ENCODE peak calls at places on chromosome 12, in nine cellular contexts. X is left ventricle myocardium inferior; G is fibroblast of lung; M is HCT116; L is CD4-positive, alpha-beta T cell; U is SK-N-SH; D is prostate gland; E is tibial artery; H is left lung. O is an unnamed sample.
A peak's percentile ranks its signal among the peaks of the same experiment; 100 is the strongest.

GRCh38 chr12:91811481-91812287 is 334.0 kb downstream of the BTG1 start:
- DNase-seq in L (peak; percentile 80), H (peak; percentile 52), G (peak; percentile 47), X (peak; percentile 73), U (peak; percentile 22), E (peak; percentile 83), D (peak; percentile 50), M (peak; percentile 53), O (peak; percentile 56)

GRCh38 chr12:42284157-42284556 is 41.7 kb downstream of the ZCRB1 start:
- DNase-seq in L (no peak), H (no peak), X (no peak), D (no peak), M (no peak), U (no peak), G (no peak), E (no peak), O (no peak)

GRCh38 chr12:131190965-131191364 is 237.3 kb downstream of the ADGRD1 start:
- DNase-seq in D (no peak), M (no peak), X (no peak), L (no peak), E (no peak), U (no peak), G (no peak), H (no peak), O (no peak)

GRCh38 chr12:78095623-78096022 is 264.9 kb downstream of the NAV3 start:
- DNase-seq in D (no peak), U (no peak), G (no peak), L (no peak), X (no peak), M (no peak), E (no peak), H (no peak), O (no peak)

GRCh38 chr12:10847701-10848100 is 1.6 kb downstream of the PRR4 start:
- DNase-seq in E (no peak), G (no peak), L (no peak), X (no peak), U (no peak), D (no peak), H (no peak), M (no peak), O (no peak)

GRCh38 chr12:20593611-20594010 is 101.5 kb upstream of the SLCO1C1 start:
- DNase-seq in E (no peak), G (no peak), X (no peak), D (no peak), H (no peak), M (no peak), U (no peak), L (no peak), O (no peak)

GRCh38 chr12:110941391-110941790 is 21.0 kb upstream of the MYL2 start:
- DNase-seq in D (no peak), E (no peak), U (no peak), G (no peak), H (no peak), X (no peak), M (no peak), L (no peak), O (no peak)

GRCh38 chr12:2138871-2139308 is 86.1 kb downstream of the CACNA1C start:
- DNase-seq in H (no peak), L (no peak), U (no peak), X (no peak), D (no peak), E (no peak), M (no peak), G (no peak), O (no peak)

GRCh38 chr12:106598003-106598402 is 15.2 kb downstream of the RFX4 start:
- DNase-seq in M (no peak), X (no peak), D (no peak), H (no peak), G (peak; percentile 13), E (no peak), L (no peak), U (no peak), O (no peak)

GRCh38 chr12:50825372-50825838 is 17.3 kb upstream of the TMPRSS12 start:
- DNase-seq in E (no peak), M (peak; percentile 43), G (peak; percentile 68), H (no peak), X (no peak), L (no peak), D (peak; percentile 4), U (peak; percentile 36), O (no peak)

GRCh38 chr12:122161682-122162081 is 12.3 kb downstream of the IL31 start:
- DNase-seq in X (no peak), U (no peak), G (no peak), H (no peak), E (no peak), D (no peak), L (no peak), M (no peak), O (no peak)

GRCh38 chr12:89544730-89545184 is 18.9 kb upstream of the POC1B start:
- DNase-seq in D (peak; percentile 32), M (no peak), U (no peak), H (peak; percentile 68), X (peak; percentile 56), G (peak; percentile 28), L (no peak), E (peak; percentile 29), O (peak; percentile 37)

GRCh38 chr12:94718114-94718513 is 67.8 kb upstream of the TMCC3 start:
- DNase-seq in E (no peak), G (peak; percentile 4), L (no peak), U (no peak), H (no peak), D (no peak), X (no peak), M (no peak), O (no peak)

GRCh38 chr12:17588968-17589367 is 501.0 kb downstream of the RERGL start:
- DNase-seq in G (peak; percentile 1), M (peak; percentile 4), X (no peak), U (peak; percentile 13), L (no peak), H (no peak), E (no peak), D (no peak), O (no peak)

GRCh38 chr12:98998697-98999299 is 353.7 kb downstream of the APAF1 start:
- DNase-seq in M (peak; percentile 12), G (peak; percentile 23), U (peak; percentile 55), D (no peak), H (no peak), L (no peak), X (no peak), E (no peak), O (no peak)
- TF ChIP-seq CTCF in M (peak; percentile 69), G (peak; percentile 56), U (peak; percentile 77), D (no peak), H (peak; percentile 48), L (peak; percentile 40), X (peak; percentile 78), E (peak; percentile 70), O (peak; percentile 75)

GRCh38 chr12:3998397-3998796 is 125.2 kb upstream of the PARP11 start:
- DNase-seq in E (no peak), G (no peak), D (no peak), L (no peak), X (no peak), H (no peak), M (no peak), U (no peak), O (no peak)

GRCh38 chr12:3992945-3993344 is 119.7 kb upstream of the PARP11 start:
- DNase-seq in H (no peak), D (no peak), E (no peak), X (no peak), L (no peak), G (no peak), M (no peak), U (no peak), O (no peak)

GRCh38 chr12:3996322-3996721 is 123.1 kb upstream of the PARP11 start:
- DNase-seq in M (no peak), D (no peak), E (no peak), U (no peak), G (no peak), H (no peak), X (no peak), L (no peak), O (no peak)

GRCh38 chr12:3994500-3994899 is 121.3 kb upstream of the PARP11 start:
- DNase-seq in G (no peak), U (no peak), D (no peak), E (no peak), H (no peak), M (no peak), L (no peak), X (no peak), O (no peak)

DNA sequence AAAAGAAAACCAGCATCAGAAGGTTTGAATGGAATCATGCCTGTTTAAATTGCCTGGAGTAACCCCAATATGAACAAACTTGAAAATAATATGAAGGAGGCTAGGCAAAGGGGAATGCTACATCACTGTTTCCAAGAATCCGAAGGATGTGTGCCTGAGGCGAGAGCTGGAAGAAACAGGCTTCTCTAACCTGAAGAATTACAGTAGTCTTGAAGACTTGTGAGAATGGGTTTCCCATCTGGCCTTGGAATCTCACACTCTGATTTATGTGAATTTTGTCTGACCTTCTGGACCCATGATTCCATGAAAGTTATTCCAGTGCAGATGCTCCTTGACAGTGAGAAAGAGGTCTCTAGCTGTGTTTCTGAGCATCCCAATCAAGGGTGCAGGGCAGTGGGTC is 122.1 kb upstream of the PARP11 start:
- DNase-seq in M (no peak), U (no peak), X (no peak), L (no peak), G (no peak), H (no peak), D (no peak), E (no peak), O (no peak)
- H3K27me3 ChIP-seq in M (peaks cover 39% of the 10 kb centered on the region), U (peaks cover 50% of the 10 kb centered on the region), X (peaks cover 53% of the 10 kb centered on the region), L (no peaks in the 10 kb centered on the region), G (peaks cover 2% of the 10 kb centered on the region), H (peaks cover 18% of the 10 kb centered on the region), D (no peaks in the 10 kb centered on the region), E (peaks cover 24% of the 10 kb centered on the region), O (peaks cover 17% of the 10 kb centered on the region)

GRCh38 chr12:128190614-128191013 is 76.4 kb upstream of the TMEM132C start:
- DNase-seq in G (no peak), D (no peak), X (no peak), U (peak; percentile 69), E (no peak), H (no peak), L (no peak), M (no peak), O (peak; percentile 12)
- TF ChIP-seq CTCF in G (no peak), D (no peak), X (peak; percentile 58), U (no peak), E (no peak), H (no peak), L (no peak), M (peak; percentile 21), O (no peak)

GRCh38 chr12:117360222-117360550 is 1.2 kb downstream of the NOS1 start:
- DNase-seq in X (no peak), H (no peak), L (no peak), D (no peak), M (no peak), G (no peak), E (no peak), U (peak; percentile 43), O (no peak)

GRCh38 chr12:117361312-117361670 is at the start of gene NOS1:
- DNase-seq in H (no peak), X (no peak), D (no peak), L (no peak), M (no peak), E (no peak), G (no peak), U (peak; percentile 66), O (peak; percentile 37)

GRCh38 chr12:117361905-117362304 is 479 bp upstream of the NOS1 start:
- DNase-seq in L (no peak), E (no peak), X (no peak), D (no peak), H (no peak), G (no peak), U (peak; percentile 46), M (no peak), O (no peak)

GRCh38 chr12:117359029-117359845 is 2.2 kb downstream of the NOS1 start:
- DNase-seq in E (no peak), H (no peak), M (no peak), X (no peak), U (no peak), G (no peak), D (no peak), L (no peak), O (peak; percentile 42)

GRCh38 chr12:117360551-117361311 is 695 bp downstream of the NOS1 start:
- DNase-seq in G (no peak), H (no peak), E (no peak), L (no peak), U (peak; percentile 71), M (no peak), X (no peak), D (no peak), O (peak; percentile 58)
- H3K27me3 ChIP-seq in G (peaks cover 3% of the 10 kb centered on the region), H (peaks cover 94% of the 10 kb centered on the region), E (peaks cover 80% of the 10 kb centered on the region), L (peaks cover 49% of the 10 kb centered on the region), U (peaks cover 25% of the 10 kb centered on the region), M (peaks cover 37% of the 10 kb centered on the region), X (peaks cover 99% of the 10 kb centered on the region), D (peaks cover 12% of the 10 kb centered on the region), O (peaks cover 2% of the 10 kb centered on the region)